ENCODE peak calls at places on chromosomes 11 and 22, in nine cellular contexts. R, B, S, W, A, F, P, O and D are unnamed samples.

GRCh38 chr11:45089251-45089650 is 57.2 kb upstream of the PRDM11 start:
- DNase-seq in S (peak), A (no peak), R (peak), F (no peak), W (no peak), P (peak), O (peak), B (no peak), D (peak)

GRCh38 chr11:77171885-77172665 is 44.0 kb downstream of the MYO7A start:
- DNase-seq in O (no peak), P (no peak), F (no peak), A (peak), W (peak), B (no peak), S (peak), R (no peak), D (peak)

GRCh38 chr22:49368221-49368975 is 459.3 kb downstream of the BRD1 start:
- DNase-seq in B (no peak), P (peak), R (no peak), A (no peak), O (no peak), W (no peak), S (no peak), F (no peak), D (no peak)

GRCh38 chr11:86760577-86760976 is 39.8 kb upstream of the PRSS23 start:
- DNase-seq in S (no peak), F (no peak), A (no peak), R (no peak), P (no peak), B (no peak), O (no peak), W (no peak), D (no peak)

GRCh38 chr11:29319231-29319630 is 697.6 kb downstream of the KCNA4 start:
- DNase-seq in B (no peak), F (no peak), O (no peak), S (no peak), R (peak), W (no peak), A (no peak), P (no peak), D (no peak)

GRCh38 chr22:20526305-20526627 is 18.9 kb downstream of the MED15 start:
- DNase-seq in A (no peak), P (no peak), O (no peak), R (no peak), F (no peak), S (no peak), W (no peak), B (no peak), D (no peak)

GRCh38 chr11:133263332-133263731 is 269.0 kb downstream of the OPCML start:
- DNase-seq in B (no peak), R (no peak), O (no peak), W (no peak), F (no peak), P (no peak), S (no peak), A (no peak), D (no peak)

GRCh38 chr11:73227571-73228211 is 9.6 kb downstream of the P2RY2 start:
- DNase-seq in B (no peak), R (no peak), P (no peak), S (no peak), W (peak), O (no peak), F (peak), A (no peak), D (no peak)

GRCh38 chr11:119316017-119316728 is 757 bp downstream of the MCAM start:
- DNase-seq in P (no peak), S (peak), F (no peak), R (no peak), O (no peak), W (no peak), A (no peak), B (peak), D (peak)

GRCh38 chr22:17336061-17336460 is 33.2 kb upstream of the CECR2 start:
- DNase-seq in F (no peak), A (no peak), B (peak), W (no peak), S (no peak), P (no peak), R (no peak), O (no peak), D (no peak)

GRCh38 chr11:27291302-27291889 is 71.6 kb downstream of the CCDC34 start:
- DNase-seq in P (no peak), S (no peak), B (no peak), O (peak), F (no peak), W (peak), A (no peak), R (no peak), D (no peak)

GRCh38 chr11:126307706-126308105 is 3.8 kb downstream of the DCPS start:
- DNase-seq in S (no peak), P (no peak), O (peak), R (peak), F (no peak), B (no peak), A (no peak), W (peak), D (peak)

GRCh38 chr11:84549221-84549620 is 1077.9 kb downstream of the DLG2 start:
- DNase-seq in B (no peak), F (no peak), A (no peak), W (no peak), R (no peak), O (no peak), P (no peak), S (no peak), D (no peak)

GRCh38 chr11:116579857-116580727 is 192.7 kb downstream of the BUD13 start:
- DNase-seq in S (no peak), P (no peak), A (no peak), R (no peak), B (peak), O (no peak), F (no peak), W (peak), D (no peak)

GRCh38 chr11:128187829-128188228 is 399.5 kb downstream of the ETS1 start:
- DNase-seq in F (no peak), P (no peak), R (no peak), A (no peak), S (no peak), W (no peak), O (no peak), B (no peak), D (no peak)

GRCh38 chr22:36724836-36725235 is 21.3 kb upstream of the CACNG2 start:
- DNase-seq in F (no peak), P (no peak), R (no peak), O (no peak), A (no peak), W (no peak), B (no peak), S (no peak), D (no peak)

GRCh38 chr11:102530558-102530957 is at the start of gene MMP7:
- DNase-seq in O (peak), P (no peak), W (no peak), R (peak), B (peak), A (peak), S (no peak), F (no peak), D (no peak)

GRCh38 chr11:26219506-26220117 is 112.3 kb upstream of the ANO3 start:
- DNase-seq in R (peak), O (no peak), B (no peak), A (no peak), P (no peak), F (peak), S (no peak), W (no peak), D (peak)

GRCh38 chr22:48138855-48139254 is 1376.4 kb downstream of the TBC1D22A start:
- DNase-seq in A (no peak), B (no peak), F (no peak), R (no peak), O (peak), W (no peak), S (no peak), P (no peak), D (no peak)

GRCh38 chr11:59918987-59919589 is 19.1 kb upstream of the OOSP1 start:
- DNase-seq in R (peak), B (peak), F (peak), P (peak), O (peak), A (no peak), S (no peak), W (peak), D (peak)

GRCh38 chr11:10943968-10944367 is 86.1 kb upstream of the ZBED5 start:
- DNase-seq in W (no peak), O (no peak), A (no peak), B (no peak), F (no peak), P (no peak), S (no peak), R (peak), D (no peak)

GRCh38 chr11:33723238-33723881 is 12.9 kb downstream of the CD59 start:
- DNase-seq in A (no peak), F (no peak), S (no peak), B (no peak), P (no peak), R (peak), W (no peak), O (peak), D (peak)

GRCh38 chr11:129709801-129710398 is 105.7 kb upstream of the TMEM45B start:
- DNase-seq in A (no peak), S (no peak), P (no peak), B (no peak), F (no peak), W (no peak), O (no peak), R (no peak), D (no peak)

GRCh38 chr22:48851933-48852549 is 975.6 kb downstream of the BRD1 start:
- DNase-seq in F (no peak), O (no peak), P (no peak), S (no peak), A (no peak), W (no peak), R (no peak), B (no peak), D (no peak)

GRCh38 chr22:18996376-18996900 is 60.3 kb upstream of the PRODH start:
- DNase-seq in P (no peak), O (no peak), A (no peak), W (no peak), S (no peak), R (no peak), F (no peak), B (no peak), D (no peak)

GRCh38 chr22:35616043-35616442 is 1.1 kb downstream of the MB start:
- DNase-seq in O (no peak), B (no peak), W (no peak), A (no peak), R (no peak), P (no peak), F (no peak), S (no peak), D (no peak)

GRCh38 chr11:88039512-88040496 is 135.4 kb downstream of the RAB38 start:
- DNase-seq in R (no peak), B (no peak), F (peak), O (no peak), P (no peak), S (no peak), A (no peak), W (no peak), D (no peak)

GRCh38 chr11:116691779-116692178 is 81.0 kb downstream of the BUD13 start:
- DNase-seq in O (no peak), A (no peak), S (peak), F (no peak), B (peak), P (peak), R (peak), W (peak), D (peak)

GRCh38 chr11:96332236-96332761 is 10.7 kb downstream of the MAML2 start:
- DNase-seq in O (no peak), B (no peak), S (no peak), P (no peak), A (no peak), F (no peak), W (no peak), R (no peak), D (no peak)

GRCh38 chr11:123469089-123469488 is 39.0 kb downstream of the GRAMD1B start:
- DNase-seq in S (no peak), F (no peak), O (no peak), P (no peak), A (no peak), R (peak), B (no peak), W (no peak), D (peak)

GRCh38 chr11:1734571-1735081 is 15.8 kb downstream of the IFITM10 start:
- DNase-seq in W (no peak), A (no peak), R (no peak), B (no peak), O (no peak), S (no peak), P (no peak), F (no peak), D (no peak)

GRCh38 chr11:35390737-35391682 is 28.3 kb downstream of the SLC1A2 start:
- DNase-seq in S (peak), B (peak), A (peak), W (no peak), F (peak), R (peak), P (no peak), O (peak), D (peak)

GRCh38 chr11:112785104-112785503 is 176.1 kb upstream of the NCAM1 start:
- DNase-seq in F (no peak), A (no peak), B (no peak), O (no peak), R (peak), W (no peak), P (no peak), S (no peak), D (no peak)

GRCh38 chr11:68763926-68764657 is 12.8 kb upstream of the TESMIN start:
- DNase-seq in A (no peak), S (no peak), F (no peak), B (no peak), W (no peak), O (no peak), R (no peak), P (no peak), D (no peak)
- TF ChIP-seq CTCF in A (peak), S (no peak), F (no peak), B (peak), W (no peak), O (no peak), R (no peak), P (no peak), D (no peak)

DNA sequence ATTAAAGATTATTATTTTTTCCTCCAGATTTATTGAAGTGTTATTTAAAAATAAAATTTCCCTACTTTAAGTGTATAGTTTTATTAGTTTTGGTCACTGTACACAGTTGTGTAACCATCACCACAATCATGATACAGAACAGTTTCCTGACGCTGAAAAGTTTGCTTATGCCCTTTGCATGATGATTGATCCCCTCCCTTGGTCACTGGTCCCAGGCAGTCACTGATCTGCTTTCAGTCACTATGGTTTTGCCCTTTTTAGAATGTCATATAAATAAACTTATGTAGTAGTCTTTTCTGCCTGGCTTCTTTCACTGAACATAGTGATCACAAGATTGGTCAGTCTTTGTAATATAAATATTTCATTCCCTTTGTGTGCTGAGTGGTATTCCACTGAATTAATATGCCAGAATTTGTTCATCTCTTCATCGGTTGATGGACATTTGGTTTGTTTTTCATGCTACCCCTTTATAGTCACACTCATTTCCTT is 140.6 kb downstream of the SWAP70 start:
- DNase-seq in S (no peak), W (no peak), R (no peak), A (no peak), P (no peak), O (no peak), F (no peak), B (no peak), D (no peak)
- TF ChIP-seq CTCF in S (no peak), W (no peak), R (no peak), A (no peak), P (no peak), O (no peak), F (no peak), B (no peak), D (no peak)

DNA sequence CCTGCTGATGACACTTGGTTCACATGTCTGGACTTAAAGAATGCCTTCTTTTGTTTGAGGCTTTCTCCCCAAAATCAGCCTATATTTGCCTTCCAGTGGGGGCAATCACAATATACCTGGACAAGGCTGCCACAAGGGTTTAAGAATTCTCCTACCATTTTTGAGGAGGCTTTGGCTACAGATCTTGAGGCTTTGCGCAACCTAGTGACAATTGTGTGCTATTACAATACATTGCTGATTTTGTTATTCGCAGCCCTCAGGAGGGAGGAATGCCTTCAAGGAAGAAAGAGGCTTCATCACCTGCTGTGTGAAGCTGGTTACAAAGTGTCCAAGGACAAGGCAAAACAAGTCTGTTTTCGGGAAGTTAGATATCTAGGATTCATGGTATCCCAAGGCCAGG is 50.8 kb upstream of the OR4C15 start:
- DNase-seq in R (no peak), B (no peak), S (no peak), F (no peak), W (no peak), P (no peak), O (no peak), A (no peak), D (no peak)
- TF ChIP-seq CTCF in R (no peak), B (no peak), S (no peak), F (peak), W (no peak), P (no peak), O (no peak), A (no peak), D (no peak)

DNA sequence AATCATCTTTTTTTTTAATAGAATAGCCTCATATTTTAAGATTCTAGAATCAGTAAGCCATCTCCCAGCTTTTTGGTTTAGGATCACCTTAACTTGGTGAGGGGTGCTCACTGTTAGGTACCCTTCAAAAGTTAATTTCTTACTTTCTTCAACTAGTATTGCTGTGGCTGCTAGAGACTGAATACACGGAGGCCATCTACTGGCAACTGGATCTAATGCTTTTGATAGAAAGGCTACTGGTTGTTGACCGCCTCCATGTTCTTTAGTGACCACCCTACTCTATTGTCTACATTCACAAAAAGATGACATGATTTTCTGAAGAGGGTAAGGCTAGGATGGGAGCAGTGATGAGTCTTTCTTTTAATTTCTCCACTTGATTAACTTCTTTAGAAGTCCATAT is 16.7 kb upstream of the ALDH3B2 start:
- DNase-seq in P (no peak), F (no peak), O (no peak), W (no peak), B (no peak), S (no peak), R (no peak), A (no peak), D (no peak)
- TF ChIP-seq CTCF in P (no peak), F (peak), O (peak), W (no peak), B (peak), S (peak), R (peak), A (peak), D (peak)

GRCh38 chr22:45908961-45909360 is 68.0 kb downstream of the WNT7B start:
- DNase-seq in R (no peak), P (no peak), W (no peak), F (no peak), B (no peak), S (no peak), O (no peak), A (no peak), D (no peak)
- TF ChIP-seq CTCF in R (no peak), P (no peak), W (no peak), F (no peak), B (no peak), S (no peak), O (no peak), A (no peak), D (no peak)

GRCh38 chr11:30345644-30346043 is 22.7 kb downstream of the ARL14EP start:
- DNase-seq in W (no peak), O (no peak), F (no peak), B (no peak), R (no peak), P (no peak), S (no peak), A (no peak), D (no peak)

GRCh38 chr11:30342736-30343166 is 19.8 kb downstream of the ARL14EP start:
- DNase-seq in W (no peak), O (no peak), P (no peak), B (peak), F (no peak), S (no peak), R (no peak), A (no peak), D (no peak)

GRCh38 chr11:30344085-30344484 is 21.2 kb downstream of the ARL14EP start:
- DNase-seq in F (no peak), R (no peak), A (no peak), B (no peak), S (no peak), P (no peak), O (no peak), W (no peak), D (no peak)

GRCh38 chr11:30348035-30348434 is 25.1 kb downstream of the ARL14EP start:
- DNase-seq in O (no peak), B (no peak), A (no peak), R (no peak), S (no peak), F (no peak), W (no peak), P (no peak), D (no peak)

DNA sequence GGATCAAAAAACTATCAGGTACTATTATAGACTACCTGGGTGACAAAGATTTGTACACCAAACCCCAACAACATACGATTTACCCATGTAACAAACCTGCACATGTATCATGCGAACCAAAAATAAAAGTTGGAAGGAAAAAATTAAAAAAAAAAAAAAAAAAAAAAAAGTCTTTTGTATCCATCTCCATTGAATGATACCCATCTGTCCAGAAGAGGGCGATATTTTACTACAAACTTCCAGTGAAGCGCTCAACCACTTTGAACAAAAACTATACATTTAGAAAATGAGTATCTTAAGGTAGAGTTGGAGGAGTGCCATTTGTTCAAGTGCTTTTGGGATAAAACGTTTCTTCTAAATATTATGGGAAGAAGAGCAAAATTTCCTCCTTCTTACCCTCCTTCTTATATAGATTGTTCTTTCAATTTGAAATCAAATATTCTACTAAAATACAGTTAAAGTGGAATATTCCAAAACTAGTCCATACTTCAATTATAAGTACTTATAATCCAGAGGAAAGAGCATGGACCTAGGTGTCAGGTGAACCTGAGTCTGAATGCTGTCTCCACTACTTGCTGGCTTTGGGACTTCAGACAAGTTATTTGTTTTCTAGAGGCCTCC is 23.3 kb downstream of the ARL14EP start:
- DNase-seq in S (no peak), F (peak), W (peak), O (peak), P (peak), A (no peak), B (peak), R (peak), D (peak)
- TF ChIP-seq CTCF in S (peak), F (peak), W (peak), O (peak), P (peak), A (peak), B (peak), R (peak), D (peak)

GRCh38 chr11:62324738-62325556 is 12.3 kb upstream of the ASRGL1 start:
- DNase-seq in F (peak), S (peak), P (peak), W (peak), O (peak), B (peak), A (no peak), R (peak), D (peak)
- TF ChIP-seq CTCF in F (peak), S (peak), P (peak), W (peak), O (no peak), B (peak), A (peak), R (peak), D (peak)